ENCODE peak calls at places on chromosomes 13 and 19, in seven cellular contexts. L is mammary epithelial cell, S is neural progenitor cell, W is fibroblast of lung, I is neuronal stem cell, B is H1, H is GM23248. G is an unnamed sample.
A peak's percentile ranks its signal among the peaks of the same experiment; 100 is the strongest.

GRCh38 chr19:9917322-9917721 is 19.0 kb downstream of the OLFM2 start:
- DNase-seq in L (peak; percentile 58), S (peak; percentile 71), W (peak; percentile 37), I (no peak), B (no peak), H (peak; percentile 82), G (no peak)

GRCh38 chr19:27738569-27739193 is 1474.3 kb downstream of the UQCRFS1 start:
- DNase-seq in L (peak; percentile 1), S (no peak), W (no peak), I (no peak), B (no peak), H (no peak), G (no peak)

GRCh38 chr19:12675940-12676339 is 5.7 kb downstream of the DHPS start:
- DNase-seq in L (no peak), S (no peak), W (no peak), I (no peak), B (no peak), H (no peak), G (no peak)

GRCh38 chr19:40599331-40600085 is 1.7 kb upstream of the LTBP4 start:
- DNase-seq in L (no peak), S (peak; percentile 28), W (no peak), I (no peak), B (no peak), H (no peak), G (peak; percentile 77)

GRCh38 chr13:51158365-51158764 is 47.3 kb upstream of the C13orf42 start:
- DNase-seq in L (no peak), S (no peak), W (no peak), I (no peak), B (peak; percentile 47), H (no peak), G (no peak)

GRCh38 chr13:48235100-48235813 is 2.3 kb downstream of the ITM2B start:
- DNase-seq in L (peak; percentile 62), S (peak; percentile 42), W (peak; percentile 58), I (no peak), B (no peak), H (peak; percentile 76), G (no peak)

GRCh38 chr13:75042809-75043208 is 439.2 kb downstream of the TBC1D4 start:
- DNase-seq in L (no peak), S (no peak), W (no peak), I (no peak), B (no peak), H (no peak), G (no peak)

GRCh38 chr13:91406619-91407018 is 8.2 kb downstream of the GPC5 start:
- DNase-seq in L (peak; percentile 21), S (peak; percentile 83), W (peak; percentile 33), I (peak; percentile 30), B (peak; percentile 63), H (peak; percentile 51), G (no peak)

GRCh38 chr13:100363874-100364273 is 224.7 kb downstream of the GGACT start:
- DNase-seq in L (peak; percentile 6), S (no peak), W (peak; percentile 67), I (no peak), B (no peak), H (peak; percentile 57), G (no peak)

GRCh38 chr19:54142166-54142780 is 4.7 kb downstream of the CNOT3 start:
- DNase-seq in L (no peak), S (no peak), W (peak; percentile 29), I (no peak), B (no peak), H (peak; percentile 58), G (no peak)

GRCh38 chr13:28147489-28147888 is 9.1 kb downstream of the PAN3 start:
- DNase-seq in L (peak; percentile 70), S (no peak), W (no peak), I (no peak), B (no peak), H (peak; percentile 31), G (no peak)

GRCh38 chr13:38530492-38530891 is 156.4 kb upstream of the FREM2 start:
- DNase-seq in L (peak; percentile 5), S (no peak), W (peak; percentile 3), I (no peak), B (no peak), H (peak; percentile 69), G (no peak)

GRCh38 chr13:41603917-41604316 is 146.6 kb downstream of the RGCC start:
- DNase-seq in L (peak; percentile 89), S (no peak), W (peak; percentile 67), I (no peak), B (no peak), H (peak; percentile 76), G (no peak)

GRCh38 chr19:9523885-9524474 is 14.5 kb downstream of the ZNF426 start:
- DNase-seq in L (no peak), S (no peak), W (peak; percentile 10), I (no peak), B (no peak), H (peak; percentile 11), G (no peak)

DNA sequence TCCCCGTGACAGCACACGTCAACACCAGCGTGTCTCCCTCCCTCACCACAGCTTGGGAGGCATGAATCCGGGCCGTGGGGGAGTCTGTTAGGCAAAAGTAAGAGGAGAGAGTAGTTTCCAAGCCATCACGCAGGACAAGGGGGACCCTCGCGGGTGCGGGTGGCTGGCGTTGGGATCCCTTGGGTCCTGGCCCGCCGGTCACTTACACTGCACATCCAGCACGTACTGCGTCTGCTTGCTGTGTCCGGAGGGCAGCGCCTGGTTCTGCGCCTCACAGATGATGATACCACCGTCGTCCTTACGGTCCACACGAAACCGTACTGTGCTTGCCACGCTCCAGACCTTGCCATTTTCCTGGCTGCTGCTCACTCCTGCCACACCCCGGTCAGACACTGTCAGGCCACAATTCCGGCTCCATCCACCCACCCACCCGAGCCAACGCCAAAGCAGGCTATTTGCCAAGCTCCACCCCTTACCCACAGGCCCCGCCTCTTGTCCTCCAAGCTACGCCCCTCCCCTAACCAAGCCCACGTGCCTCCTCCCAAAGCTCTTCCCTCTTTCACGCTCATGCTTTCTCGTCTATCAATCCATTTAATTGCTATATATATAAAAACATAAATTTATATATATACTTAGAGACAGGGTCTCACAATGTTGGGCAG is 6.6 kb upstream of the ZNF428 start:
- DNase-seq in L (no peak), S (peak; percentile 26), W (no peak), I (no peak), B (peak; percentile 79), H (peak; percentile 32), G (no peak)
- H3K27ac ChIP-seq in L (no peak overlapping the region), S (no peak overlapping the region), W (no peak overlapping the region), I (no peak overlapping the region), B (no peak overlapping the region), H (no peak overlapping the region), G (no peak overlapping the region)

GRCh38 chr13:114268344-114269280 is 12.8 kb upstream of the UPF3A start:
- DNase-seq in L (no peak), S (no peak), W (peak; percentile 69), I (no peak), B (no peak), H (no peak), G (no peak)
- H3K4me3 ChIP-seq in L (no peak overlapping the region), S (no peak overlapping the region), W (no peak overlapping the region), I (no peak overlapping the region), B (no peak overlapping the region), H (no peak overlapping the region), G (no peak overlapping the region)

DNA sequence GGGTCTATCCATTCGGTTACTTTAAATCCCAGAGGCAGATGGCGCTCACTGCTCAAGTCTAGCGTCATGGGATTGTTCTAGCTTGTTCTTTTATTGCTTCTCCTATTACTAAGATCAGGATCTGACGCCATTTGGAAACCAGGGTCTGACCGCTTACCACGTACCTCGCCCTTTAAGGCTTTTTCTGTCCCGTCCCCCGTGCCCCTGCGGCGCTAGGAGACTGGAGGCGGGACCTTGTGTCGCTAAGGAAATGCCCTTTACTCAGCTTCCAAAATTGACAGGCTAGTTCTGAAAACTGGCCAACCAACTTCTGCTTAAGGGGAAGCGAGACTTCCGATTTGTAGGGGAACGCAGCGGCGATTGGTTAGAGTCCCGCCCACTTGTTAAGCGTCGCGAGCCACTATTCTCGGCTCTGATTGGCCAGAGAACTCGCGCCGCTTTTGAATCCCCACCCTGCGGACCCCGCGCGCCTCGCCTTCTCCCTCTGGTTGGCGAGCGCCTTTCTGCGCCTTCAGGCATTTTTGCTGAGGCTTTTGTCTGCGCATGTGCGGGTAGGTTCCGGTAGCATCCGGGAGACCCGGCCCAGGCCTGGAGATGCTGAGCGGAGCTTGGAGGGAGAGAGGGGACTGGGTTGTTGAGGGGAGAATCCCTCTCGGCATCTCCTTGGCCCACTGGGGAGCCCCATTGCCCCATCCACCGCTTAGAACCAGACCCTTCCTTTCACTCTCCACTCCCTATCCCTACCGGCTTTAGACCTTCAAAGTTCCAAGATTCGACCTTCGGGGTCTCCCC is 3.9 kb upstream of the C19orf84 start:
- DNase-seq in L (peak; percentile 99), S (peak; percentile 100), W (peak; percentile 98), I (peak; percentile 98), B (peak; percentile 94), H (peak; percentile 99), G (peak; percentile 94)
- H3K9ac ChIP-seq in L (peak overlapping the region; percentile 55), S (peak overlapping the region; percentile 80), W (peak overlapping the region; percentile 40), I (peak overlapping the region; percentile 71), B (peak overlapping the region; percentile 92), H (peak overlapping the region; percentile 67), G (peak overlapping the region; percentile 50)

DNA sequence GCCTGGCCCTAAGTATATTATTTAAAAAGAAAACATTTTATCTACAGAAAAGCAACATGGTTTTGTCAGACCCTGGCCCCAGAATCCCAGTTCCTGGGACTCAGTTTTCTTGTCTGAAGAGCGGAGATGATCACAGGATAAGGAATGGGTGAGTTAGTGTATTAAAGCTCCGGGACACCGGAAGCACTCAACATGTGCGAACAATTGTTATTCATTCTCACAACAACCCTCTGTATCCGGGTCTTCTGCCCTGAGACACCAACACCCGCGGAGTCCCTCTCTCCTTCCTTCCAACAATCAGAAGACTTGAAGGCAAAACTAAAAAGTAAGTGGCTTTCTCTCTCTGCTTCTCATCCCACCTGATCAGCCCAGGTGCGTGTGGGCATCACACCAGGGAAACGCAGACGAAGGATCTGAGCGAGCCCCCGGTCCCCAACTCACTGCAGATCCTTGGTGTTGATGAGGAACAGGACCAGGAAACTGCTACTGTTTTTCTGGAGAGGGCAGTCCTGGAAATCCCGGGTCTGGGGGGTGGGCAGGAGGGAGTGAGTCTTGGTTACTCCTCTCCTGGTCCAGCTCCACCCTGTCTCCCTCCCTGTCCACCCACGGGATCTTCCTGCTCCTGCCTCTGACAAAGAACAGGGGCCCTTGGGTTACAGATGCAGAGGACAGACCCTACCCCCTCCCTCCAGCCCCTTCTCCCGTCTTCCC is 2.0 kb downstream of the GPR108 start:
- DNase-seq in L (no peak), S (no peak), W (no peak), I (no peak), B (no peak), H (no peak), G (no peak)
- H3K27ac ChIP-seq in L (peak overlapping the region; percentile 80), S (no peak overlapping the region), W (no peak overlapping the region), I (no peak overlapping the region), B (no peak overlapping the region), H (no peak overlapping the region), G (no peak overlapping the region)